ENCODE peak calls at places on chromosomes 4 and X, in five cellular contexts. N, Z, H, T and D are unnamed samples.

GRCh38 chrX:12327836-12328235 is 189.6 kb downstream of the FRMPD4 start:
- DNase-seq in N (no peak), Z (no peak), H (no peak), T (no peak), D (no peak)

GRCh38 chr4:48350871-48351270 is 9.5 kb downstream of the SLAIN2 start:
- DNase-seq in N (no peak), Z (no peak), H (no peak), T (no peak), D (no peak)

GRCh38 chr4:120749445-120750151 is 172.9 kb downstream of the PRDM5 start:
- DNase-seq in N (no peak), Z (no peak), H (no peak), T (no peak), D (no peak)

GRCh38 chr4:47839259-47839658 is 1.4 kb upstream of the CORIN start:
- DNase-seq in N (peak; percentile 7), Z (peak; percentile 14), H (no peak), T (peak; percentile 39), D (no peak)

GRCh38 chrX:136115124-136115908 is 32.0 kb upstream of the FHL1 start:
- DNase-seq in N (no peak), Z (peak; percentile 2), H (no peak), T (no peak), D (no peak)

GRCh38 chr4:119099227-119099910 is 36.3 kb upstream of the MYOZ2 start:
- DNase-seq in N (no peak), Z (no peak), H (no peak), T (no peak), D (no peak)

GRCh38 chrX:37603938-37604409 is 32.5 kb downstream of the LANCL3 start:
- DNase-seq in N (no peak), Z (peak; percentile 1), H (no peak), T (no peak), D (no peak)

GRCh38 chr4:140150636-140150885 is 3.4 kb downstream of the MAML3 start:
- DNase-seq in N (no peak), Z (no peak), H (peak; percentile 73), T (no peak), D (no peak)

GRCh38 chrX:69222103-69223090 is 57.1 kb upstream of the PJA1 start:
- DNase-seq in N (peak; percentile 62), Z (peak; percentile 81), H (peak; percentile 79), T (peak; percentile 12), D (peak; percentile 67)

GRCh38 chrX:111445485-111445884 is 33.5 kb upstream of the DCX start:
- DNase-seq in N (peak; percentile 13), Z (peak; percentile 35), H (no peak), T (no peak), D (peak; percentile 56)

GRCh38 chrX:131895807-131896206 is 127.3 kb upstream of the STK26 start:
- DNase-seq in N (no peak), Z (no peak), H (no peak), T (no peak), D (no peak)

GRCh38 chr4:28702571-28702970 is 1841.9 kb downstream of the STIM2 start:
- DNase-seq in N (no peak), Z (no peak), H (no peak), T (no peak), D (no peak)

GRCh38 chr4:10731162-10731561 is 46.6 kb upstream of the CLNK start:
- DNase-seq in N (no peak), Z (no peak), H (no peak), T (no peak), D (no peak)

GRCh38 chr4:81806485-81806884 is 334.8 kb upstream of the RASGEF1B start:
- DNase-seq in N (no peak), Z (no peak), H (no peak), T (no peak), D (no peak)

GRCh38 chr4:102759835-102760644 is 728 bp downstream of the MANBA start:
- DNase-seq in N (peak; percentile 17), Z (peak; percentile 80), H (peak; percentile 26), T (peak; percentile 4), D (peak; percentile 80)

GRCh38 chr4:140076307-140076706 is 77.7 kb downstream of the MAML3 start:
- DNase-seq in N (no peak), Z (no peak), H (no peak), T (no peak), D (no peak)

GRCh38 chr4:61556277-61556676 is 356.2 kb downstream of the ADGRL3 start:
- DNase-seq in N (no peak), Z (no peak), H (peak; percentile 5), T (no peak), D (no peak)

GRCh38 chr4:56773346-56773745 is 48.2 kb downstream of the SPINK2 start:
- DNase-seq in N (no peak), Z (no peak), H (no peak), T (no peak), D (no peak)

GRCh38 chr4:123423819-123424218 is 27.2 kb downstream of the SPRY1 start:
- DNase-seq in N (no peak), Z (no peak), H (no peak), T (no peak), D (no peak)

GRCh38 chr4:180827610-180828009 is 1415.6 kb upstream of the TENM3 start:
- DNase-seq in N (no peak), Z (no peak), H (no peak), T (no peak), D (no peak)

GRCh38 chrX:70128071-70128470 is 5.2 kb upstream of the IGBP1 start:
- DNase-seq in N (no peak), Z (no peak), H (no peak), T (no peak), D (no peak)